ENCODE peak calls at places on chromosomes 12 and 14, in nine cellular contexts. J is thoracic aorta; M is left lung; O is stomach; F is pancreas; P is nephron progenitor cell; C is activated naive CD4-positive, alpha-beta T cell treated with anti-CD3 and anti-CD28 coated beads, Interleukin-2, amount 10 ng/mL, durations not matched to agents 7 days and 5 days; Z is activated CD4-positive, CD25-positive, alpha-beta regulatory T cell; W is 8988T. B is an unnamed sample.
A peak's percentile ranks its signal among the peaks of the same experiment; 100 is the strongest.

GRCh38 chr14:65321370-65321875 is 91.1 kb upstream of the FUT8 start:
- DNase-seq in J (no peak), M (no peak), O (no peak), F (no peak), P (no peak), C (peak; percentile 33), Z (no peak), W (no peak), B (no peak)

GRCh38 chr14:84273181-84273580 is 1256.8 kb upstream of the FLRT2 start:
- DNase-seq in J (no peak), M (no peak), O (no peak), F (no peak), P (no peak), C (no peak), Z (no peak), W (no peak), B (no peak)

GRCh38 chr12:47621960-47622359 is 83.9 kb downstream of the RPAP3 start:
- DNase-seq in J (no peak), M (no peak), O (no peak), F (no peak), P (no peak), C (no peak), Z (no peak), W (no peak), B (no peak)

GRCh38 chr12:52063986-52064649 is 5.7 kb upstream of the ATG101 start:
- DNase-seq in J (no peak), M (no peak), O (no peak), F (peak; percentile 52), P (no peak), C (no peak), Z (no peak), W (no peak), B (no peak)

GRCh38 chr12:25670076-25671055 is 117.3 kb upstream of the LMNTD1 start:
- DNase-seq in J (no peak), M (no peak), O (no peak), F (no peak), P (no peak), C (no peak), Z (no peak), W (no peak), B (no peak)

GRCh38 chr12:507261-507853 is 47.6 kb downstream of the B4GALNT3 start:
- DNase-seq in J (no peak), M (no peak), O (peak; percentile 37), F (no peak), P (no peak), C (no peak), Z (no peak), W (no peak), B (no peak)

GRCh38 chr12:109557809-109558208 is 15.5 kb downstream of the MMAB start:
- DNase-seq in J (no peak), M (no peak), O (no peak), F (no peak), P (no peak), C (no peak), Z (no peak), W (no peak), B (no peak)

GRCh38 chr12:47736877-47737676 is 11.8 kb upstream of the ENDOU start:
- DNase-seq in J (peak; percentile 82), M (no peak), O (peak; percentile 88), F (peak; percentile 92), P (peak; percentile 47), C (no peak), Z (no peak), W (no peak), B (no peak)

GRCh38 chr14:68767248-68767645 is 25.6 kb downstream of the ZFP36L1 start:
- DNase-seq in J (no peak), M (no peak), O (no peak), F (no peak), P (no peak), C (no peak), Z (no peak), W (no peak), B (no peak)

GRCh38 chr14:92531151-92531873 is 17.7 kb downstream of the RIN3 start:
- DNase-seq in J (no peak), M (no peak), O (no peak), F (no peak), P (no peak), C (peak; percentile 19), Z (no peak), W (no peak), B (no peak)